ENCODE peak calls at places on chromosomes 7 and 10, in six cellular contexts. One of them, this sample, is unnamed.

GRCh38 chr7:121547341-121548092 is 151.4 kb upstream of the FAM3C start:
- DNase-seq in GM23338: peak
- DNase-seq in A673: peak
- DNase-seq in fibroblast of lung: peak
- DNase-seq in lower lobe of right lung: no peak
- DNase-seq in AG09319: peak
- DNase-seq in this sample: no peak

GRCh38 chr10:69088471-69088769 is 517 bp downstream of the SRGN start:
- DNase-seq in fibroblast of lung: no peak
- DNase-seq in GM23338: no peak
- DNase-seq in A673: no peak
- DNase-seq in lower lobe of right lung: no peak
- DNase-seq in AG09319: no peak
- DNase-seq in this sample: no peak

GRCh38 chr10:122363722-122364463 is 10.6 kb upstream of the PLEKHA1 start:
- DNase-seq in GM23338: no peak
- DNase-seq in A673: no peak
- DNase-seq in lower lobe of right lung: no peak
- DNase-seq in AG09319: no peak
- DNase-seq in fibroblast of lung: no peak
- DNase-seq in this sample: no peak

GRCh38 chr10:73653701-73654100 is 2.1 kb downstream of the SYNPO2L start:
- DNase-seq in lower lobe of right lung: no peak
- DNase-seq in AG09319: no peak
- DNase-seq in A673: peak
- DNase-seq in fibroblast of lung: peak
- DNase-seq in GM23338: peak
- DNase-seq in this sample: no peak

GRCh38 chr7:55887786-55888185 is 530 bp downstream of the ZNF713 start:
- DNase-seq in A673: peak
- DNase-seq in AG09319: no peak
- DNase-seq in GM23338: no peak
- DNase-seq in fibroblast of lung: peak
- DNase-seq in lower lobe of right lung: no peak
- DNase-seq in this sample: no peak

GRCh38 chr10:73553316-73553715 is 37.8 kb downstream of the USP54 start:
- DNase-seq in A673: no peak
- DNase-seq in lower lobe of right lung: no peak
- DNase-seq in fibroblast of lung: no peak
- DNase-seq in AG09319: no peak
- DNase-seq in GM23338: peak
- DNase-seq in this sample: no peak

GRCh38 chr7:97012293-97013005 is 7.1 kb downstream of the DLX6 start:
- DNase-seq in lower lobe of right lung: no peak
- DNase-seq in fibroblast of lung: no peak
- DNase-seq in GM23338: peak
- DNase-seq in A673: peak
- DNase-seq in AG09319: no peak
- DNase-seq in this sample: no peak

GRCh38 chr7:157507987-157508386 is 171.2 kb downstream of the DNAJB6 start:
- DNase-seq in lower lobe of right lung: no peak
- DNase-seq in A673: no peak
- DNase-seq in AG09319: no peak
- DNase-seq in GM23338: no peak
- DNase-seq in fibroblast of lung: no peak
- DNase-seq in this sample: peak

GRCh38 chr10:22626784-22627183 is 87.6 kb downstream of the PIP4K2A start:
- DNase-seq in GM23338: no peak
- DNase-seq in A673: no peak
- DNase-seq in fibroblast of lung: no peak
- DNase-seq in AG09319: no peak
- DNase-seq in lower lobe of right lung: no peak
- DNase-seq in this sample: no peak

GRCh38 chr7:142880886-142881505 is 4.5 kb downstream of the TRPV6 start:
- DNase-seq in GM23338: peak
- DNase-seq in lower lobe of right lung: no peak
- DNase-seq in AG09319: no peak
- DNase-seq in fibroblast of lung: peak
- DNase-seq in A673: peak
- DNase-seq in this sample: no peak

GRCh38 chr7:158531661-158532060 is 56.0 kb downstream of the PTPRN2 start:
- DNase-seq in fibroblast of lung: no peak
- DNase-seq in lower lobe of right lung: no peak
- DNase-seq in AG09319: no peak
- DNase-seq in A673: no peak
- DNase-seq in GM23338: no peak
- DNase-seq in this sample: no peak

GRCh38 chr7:84271550-84271949 is 77.0 kb upstream of the SEMA3A start:
- DNase-seq in lower lobe of right lung: no peak
- DNase-seq in fibroblast of lung: peak
- DNase-seq in AG09319: no peak
- DNase-seq in A673: no peak
- DNase-seq in GM23338: no peak
- DNase-seq in this sample: no peak

GRCh38 chr10:118792501-118792900 is 37.7 kb upstream of the CACUL1 start:
- DNase-seq in lower lobe of right lung: peak
- DNase-seq in fibroblast of lung: peak
- DNase-seq in GM23338: no peak
- DNase-seq in AG09319: peak
- DNase-seq in A673: no peak
- DNase-seq in this sample: no peak

GRCh38 chr10:105358911-105359310 is 717.8 kb downstream of the SORCS3 start:
- DNase-seq in lower lobe of right lung: no peak
- DNase-seq in fibroblast of lung: no peak
- DNase-seq in GM23338: no peak
- DNase-seq in A673: no peak
- DNase-seq in AG09319: no peak
- DNase-seq in this sample: no peak

GRCh38 chr7:82527831-82528230 is 84.3 kb upstream of the CACNA2D1 start:
- DNase-seq in AG09319: no peak
- DNase-seq in lower lobe of right lung: no peak
- DNase-seq in fibroblast of lung: peak
- DNase-seq in A673: no peak
- DNase-seq in GM23338: no peak
- DNase-seq in this sample: no peak

DNA sequence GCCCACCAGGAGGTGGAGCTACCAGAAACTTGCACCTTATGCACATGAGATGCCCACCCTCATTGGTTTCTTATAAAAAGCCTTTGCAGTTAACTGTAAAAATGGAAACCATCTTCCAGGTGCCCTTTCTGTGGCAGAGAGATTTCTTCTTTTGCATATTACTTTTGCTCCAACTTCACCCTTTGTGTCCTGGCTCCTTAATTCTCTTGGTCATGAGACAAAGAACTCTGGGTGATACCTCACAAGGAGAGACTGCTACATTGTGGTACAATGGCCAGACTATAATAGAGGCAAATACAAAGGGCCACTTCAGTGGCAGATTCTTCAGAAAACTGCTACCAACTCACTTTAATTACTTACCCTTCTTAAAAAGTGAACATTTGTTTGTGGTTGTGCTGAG is 76.4 kb upstream of the PTER start:
- DNase-seq in AG09319: no peak
- DNase-seq in GM23338: no peak
- DNase-seq in A673: no peak
- DNase-seq in fibroblast of lung: no peak
- DNase-seq in lower lobe of right lung: no peak
- DNase-seq in this sample: no peak
- TF ChIP-seq CTCF in AG09319: no peak
- TF ChIP-seq CTCF in GM23338: no peak
- TF ChIP-seq CTCF in A673: no peak
- TF ChIP-seq CTCF in fibroblast of lung: no peak
- TF ChIP-seq CTCF in lower lobe of right lung: no peak
- TF ChIP-seq CTCF in this sample: no peak

GRCh38 chr7:21603477-21603876 is 60.6 kb downstream of the DNAH11 start:
- DNase-seq in fibroblast of lung: no peak
- DNase-seq in AG09319: no peak
- DNase-seq in A673: no peak
- DNase-seq in lower lobe of right lung: no peak
- DNase-seq in GM23338: no peak
- DNase-seq in this sample: no peak

GRCh38 chr7:21603972-21604749 is 61.3 kb downstream of the DNAH11 start:
- DNase-seq in lower lobe of right lung: no peak
- DNase-seq in GM23338: no peak
- DNase-seq in fibroblast of lung: no peak
- DNase-seq in AG09319: no peak
- DNase-seq in A673: no peak
- DNase-seq in this sample: no peak

DNA sequence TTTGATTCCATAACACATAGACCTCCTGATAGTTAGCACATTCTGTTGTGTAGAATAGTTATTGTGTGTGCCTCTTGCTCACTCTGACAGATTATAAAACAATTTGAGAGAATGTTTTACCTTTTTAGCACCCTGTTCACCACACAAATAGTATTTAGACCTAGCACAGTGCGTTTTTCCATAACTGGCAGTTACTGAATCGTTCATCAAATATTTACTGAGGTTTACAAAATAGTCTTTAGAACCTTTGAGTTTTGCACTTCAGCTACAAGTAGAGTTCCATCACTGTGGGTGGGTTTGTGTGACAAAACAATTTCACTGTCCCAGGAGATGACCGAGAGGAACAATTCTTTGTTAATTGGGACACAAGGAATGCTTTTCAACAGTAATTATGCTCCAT is 62.2 kb downstream of the DNAH11 start:
- DNase-seq in AG09319: no peak
- DNase-seq in A673: no peak
- DNase-seq in lower lobe of right lung: no peak
- DNase-seq in fibroblast of lung: no peak
- DNase-seq in GM23338: no peak
- DNase-seq in this sample: no peak
- TF ChIP-seq CTCF in AG09319: no peak
- TF ChIP-seq CTCF in A673: no peak
- TF ChIP-seq CTCF in lower lobe of right lung: no peak
- TF ChIP-seq CTCF in fibroblast of lung: no peak
- TF ChIP-seq CTCF in GM23338: no peak
- TF ChIP-seq CTCF in this sample: no peak

GRCh38 chr7:103065666-103066065 is 8.9 kb downstream of the FBXL13 start:
- DNase-seq in A673: peak
- DNase-seq in GM23338: peak
- DNase-seq in AG09319: no peak
- DNase-seq in fibroblast of lung: peak
- DNase-seq in lower lobe of right lung: no peak
- DNase-seq in this sample: no peak
- TF ChIP-seq CTCF in A673: peak
- TF ChIP-seq CTCF in GM23338: peak
- TF ChIP-seq CTCF in AG09319: peak
- TF ChIP-seq CTCF in fibroblast of lung: peak
- TF ChIP-seq CTCF in lower lobe of right lung: peak
- TF ChIP-seq CTCF in this sample: peak

GRCh38 chr10:33116293-33116697 is 158.3 kb upstream of the ITGB1 start:
- DNase-seq in A673: peak
- DNase-seq in AG09319: no peak
- DNase-seq in GM23338: peak
- DNase-seq in lower lobe of right lung: no peak
- DNase-seq in fibroblast of lung: peak
- DNase-seq in this sample: no peak
- TF ChIP-seq CTCF in A673: peak
- TF ChIP-seq CTCF in AG09319: peak
- TF ChIP-seq CTCF in GM23338: peak
- TF ChIP-seq CTCF in lower lobe of right lung: peak
- TF ChIP-seq CTCF in fibroblast of lung: peak
- TF ChIP-seq CTCF in this sample: no peak

GRCh38 chr7:125316451-125316850 is 386.8 kb upstream of the POT1 start:
- DNase-seq in fibroblast of lung: no peak
- DNase-seq in AG09319: no peak
- DNase-seq in lower lobe of right lung: no peak
- DNase-seq in GM23338: peak
- DNase-seq in A673: peak
- DNase-seq in this sample: no peak
- TF ChIP-seq CTCF in fibroblast of lung: no peak
- TF ChIP-seq CTCF in AG09319: no peak
- TF ChIP-seq CTCF in lower lobe of right lung: no peak
- TF ChIP-seq CTCF in GM23338: peak
- TF ChIP-seq CTCF in A673: peak
- TF ChIP-seq CTCF in this sample: no peak